ENCODE peak calls at places on chromosomes 16 and 17, in seven cellular contexts. One of them, this sample, is unnamed.

GRCh38 chr17:11981862-11982261 is 15.4 kb downstream of the ZNF18 start:
- DNase-seq in stimulated activated CD4-positive, alpha-beta T cell treated with anti-CD3 and anti-CD28 coated beads, Interleukin-1b, Interleukin-23, amount 100 ng/mL, for 1 hour: no peak
- DNase-seq in NCI-H1417 treated with DMSO at 0.1 percent for 48 hours: no peak
- DNase-seq in immature natural killer cell: no peak
- DNase-seq in heart left ventricle: no peak
- DNase-seq in osteocyte: no peak
- DNase-seq in naive thymus-derived CD8-positive, alpha-beta T cell: no peak
- DNase-seq in this sample: no peak

GRCh38 chr16:29854520-29855100 is 8.4 kb downstream of the CDIPT start:
- DNase-seq in stimulated activated CD4-positive, alpha-beta T cell treated with anti-CD3 and anti-CD28 coated beads, Interleukin-1b, Interleukin-23, amount 100 ng/mL, for 1 hour: no peak
- DNase-seq in NCI-H1417 treated with DMSO at 0.1 percent for 48 hours: no peak
- DNase-seq in immature natural killer cell: no peak
- DNase-seq in heart left ventricle: no peak
- DNase-seq in osteocyte: no peak
- DNase-seq in naive thymus-derived CD8-positive, alpha-beta T cell: no peak
- DNase-seq in this sample: no peak

GRCh38 chr16:84379008-84379730 is 10.8 kb downstream of the ATP2C2 start:
- DNase-seq in stimulated activated CD4-positive, alpha-beta T cell treated with anti-CD3 and anti-CD28 coated beads, Interleukin-1b, Interleukin-23, amount 100 ng/mL, for 1 hour: no peak
- DNase-seq in NCI-H1417 treated with DMSO at 0.1 percent for 48 hours: no peak
- DNase-seq in immature natural killer cell: no peak
- DNase-seq in heart left ventricle: no peak
- DNase-seq in osteocyte: no peak
- DNase-seq in naive thymus-derived CD8-positive, alpha-beta T cell: no peak
- DNase-seq in this sample: no peak

GRCh38 chr16:70437582-70438324 is 1.1 kb downstream of the ST3GAL2 start:
- DNase-seq in stimulated activated CD4-positive, alpha-beta T cell treated with anti-CD3 and anti-CD28 coated beads, Interleukin-1b, Interleukin-23, amount 100 ng/mL, for 1 hour: no peak
- DNase-seq in NCI-H1417 treated with DMSO at 0.1 percent for 48 hours: no peak
- DNase-seq in immature natural killer cell: no peak
- DNase-seq in heart left ventricle: peak
- DNase-seq in osteocyte: no peak
- DNase-seq in naive thymus-derived CD8-positive, alpha-beta T cell: peak
- DNase-seq in this sample: no peak

GRCh38 chr17:17826942-17827785 is 9.6 kb downstream of the SREBF1 start:
- DNase-seq in stimulated activated CD4-positive, alpha-beta T cell treated with anti-CD3 and anti-CD28 coated beads, Interleukin-1b, Interleukin-23, amount 100 ng/mL, for 1 hour: no peak
- DNase-seq in NCI-H1417 treated with DMSO at 0.1 percent for 48 hours: no peak
- DNase-seq in immature natural killer cell: no peak
- DNase-seq in heart left ventricle: no peak
- DNase-seq in osteocyte: no peak
- DNase-seq in naive thymus-derived CD8-positive, alpha-beta T cell: no peak
- DNase-seq in this sample: no peak

GRCh38 chr16:88758944-88759244 is 26.1 kb downstream of the PIEZO1 start:
- DNase-seq in stimulated activated CD4-positive, alpha-beta T cell treated with anti-CD3 and anti-CD28 coated beads, Interleukin-1b, Interleukin-23, amount 100 ng/mL, for 1 hour: no peak
- DNase-seq in NCI-H1417 treated with DMSO at 0.1 percent for 48 hours: no peak
- DNase-seq in immature natural killer cell: no peak
- DNase-seq in heart left ventricle: no peak
- DNase-seq in osteocyte: no peak
- DNase-seq in naive thymus-derived CD8-positive, alpha-beta T cell: no peak
- DNase-seq in this sample: no peak

GRCh38 chr17:59287452-59287851 is 44.0 kb upstream of the YPEL2 start:
- DNase-seq in stimulated activated CD4-positive, alpha-beta T cell treated with anti-CD3 and anti-CD28 coated beads, Interleukin-1b, Interleukin-23, amount 100 ng/mL, for 1 hour: no peak
- DNase-seq in NCI-H1417 treated with DMSO at 0.1 percent for 48 hours: no peak
- DNase-seq in immature natural killer cell: no peak
- DNase-seq in heart left ventricle: no peak
- DNase-seq in osteocyte: no peak
- DNase-seq in naive thymus-derived CD8-positive, alpha-beta T cell: no peak
- DNase-seq in this sample: no peak

GRCh38 chr17:67879662-67880061 is 54.4 kb downstream of the BPTF start:
- DNase-seq in stimulated activated CD4-positive, alpha-beta T cell treated with anti-CD3 and anti-CD28 coated beads, Interleukin-1b, Interleukin-23, amount 100 ng/mL, for 1 hour: no peak
- DNase-seq in NCI-H1417 treated with DMSO at 0.1 percent for 48 hours: no peak
- DNase-seq in immature natural killer cell: no peak
- DNase-seq in heart left ventricle: no peak
- DNase-seq in osteocyte: no peak
- DNase-seq in naive thymus-derived CD8-positive, alpha-beta T cell: no peak
- DNase-seq in this sample: no peak

GRCh38 chr17:51650202-51650601 is 389.9 kb downstream of the UTP18 start:
- DNase-seq in stimulated activated CD4-positive, alpha-beta T cell treated with anti-CD3 and anti-CD28 coated beads, Interleukin-1b, Interleukin-23, amount 100 ng/mL, for 1 hour: no peak
- DNase-seq in NCI-H1417 treated with DMSO at 0.1 percent for 48 hours: no peak
- DNase-seq in immature natural killer cell: no peak
- DNase-seq in heart left ventricle: no peak
- DNase-seq in osteocyte: no peak
- DNase-seq in naive thymus-derived CD8-positive, alpha-beta T cell: no peak
- DNase-seq in this sample: no peak

GRCh38 chr17:39618956-39619785 is 7.6 kb upstream of the PPP1R1B start:
- DNase-seq in stimulated activated CD4-positive, alpha-beta T cell treated with anti-CD3 and anti-CD28 coated beads, Interleukin-1b, Interleukin-23, amount 100 ng/mL, for 1 hour: no peak
- DNase-seq in NCI-H1417 treated with DMSO at 0.1 percent for 48 hours: no peak
- DNase-seq in immature natural killer cell: no peak
- DNase-seq in heart left ventricle: no peak
- DNase-seq in osteocyte: no peak
- DNase-seq in naive thymus-derived CD8-positive, alpha-beta T cell: no peak
- DNase-seq in this sample: no peak

GRCh38 chr16:54879681-54880080 is 51.0 kb upstream of the IRX5 start:
- DNase-seq in stimulated activated CD4-positive, alpha-beta T cell treated with anti-CD3 and anti-CD28 coated beads, Interleukin-1b, Interleukin-23, amount 100 ng/mL, for 1 hour: no peak
- DNase-seq in NCI-H1417 treated with DMSO at 0.1 percent for 48 hours: no peak
- DNase-seq in immature natural killer cell: no peak
- DNase-seq in heart left ventricle: no peak
- DNase-seq in osteocyte: no peak
- DNase-seq in naive thymus-derived CD8-positive, alpha-beta T cell: no peak
- DNase-seq in this sample: no peak

GRCh38 chr17:56290486-56291118 is 137.3 kb downstream of the ANKFN1 start:
- DNase-seq in stimulated activated CD4-positive, alpha-beta T cell treated with anti-CD3 and anti-CD28 coated beads, Interleukin-1b, Interleukin-23, amount 100 ng/mL, for 1 hour: no peak
- DNase-seq in NCI-H1417 treated with DMSO at 0.1 percent for 48 hours: no peak
- DNase-seq in immature natural killer cell: no peak
- DNase-seq in heart left ventricle: no peak
- DNase-seq in osteocyte: no peak
- DNase-seq in naive thymus-derived CD8-positive, alpha-beta T cell: peak
- DNase-seq in this sample: no peak

GRCh38 chr17:73343739-73344454 is 32.1 kb upstream of the CDC42EP4 start:
- DNase-seq in stimulated activated CD4-positive, alpha-beta T cell treated with anti-CD3 and anti-CD28 coated beads, Interleukin-1b, Interleukin-23, amount 100 ng/mL, for 1 hour: no peak
- DNase-seq in NCI-H1417 treated with DMSO at 0.1 percent for 48 hours: no peak
- DNase-seq in immature natural killer cell: no peak
- DNase-seq in heart left ventricle: no peak
- DNase-seq in osteocyte: no peak
- DNase-seq in naive thymus-derived CD8-positive, alpha-beta T cell: no peak
- DNase-seq in this sample: no peak

GRCh38 chr17:49495842-49496182 is 719 bp downstream of the NGFR start:
- DNase-seq in stimulated activated CD4-positive, alpha-beta T cell treated with anti-CD3 and anti-CD28 coated beads, Interleukin-1b, Interleukin-23, amount 100 ng/mL, for 1 hour: no peak
- DNase-seq in NCI-H1417 treated with DMSO at 0.1 percent for 48 hours: no peak
- DNase-seq in immature natural killer cell: no peak
- DNase-seq in heart left ventricle: no peak
- DNase-seq in osteocyte: no peak
- DNase-seq in naive thymus-derived CD8-positive, alpha-beta T cell: no peak
- DNase-seq in this sample: no peak

GRCh38 chr17:78998311-78999055 is 11.1 kb downstream of the CANT1 start:
- DNase-seq in stimulated activated CD4-positive, alpha-beta T cell treated with anti-CD3 and anti-CD28 coated beads, Interleukin-1b, Interleukin-23, amount 100 ng/mL, for 1 hour: no peak
- DNase-seq in NCI-H1417 treated with DMSO at 0.1 percent for 48 hours: no peak
- DNase-seq in immature natural killer cell: no peak
- DNase-seq in heart left ventricle: peak
- DNase-seq in osteocyte: no peak
- DNase-seq in naive thymus-derived CD8-positive, alpha-beta T cell: no peak
- DNase-seq in this sample: no peak

GRCh38 chr17:7478276-7479138 is 924 bp downstream of the ZBTB4 start:
- DNase-seq in stimulated activated CD4-positive, alpha-beta T cell treated with anti-CD3 and anti-CD28 coated beads, Interleukin-1b, Interleukin-23, amount 100 ng/mL, for 1 hour: peak
- DNase-seq in NCI-H1417 treated with DMSO at 0.1 percent for 48 hours: no peak
- DNase-seq in immature natural killer cell: peak
- DNase-seq in heart left ventricle: peak
- DNase-seq in osteocyte: no peak
- DNase-seq in naive thymus-derived CD8-positive, alpha-beta T cell: peak
- DNase-seq in this sample: no peak

GRCh38 chr17:32486091-32486700 is 597 bp upstream of the CDK5R1 start:
- DNase-seq in stimulated activated CD4-positive, alpha-beta T cell treated with anti-CD3 and anti-CD28 coated beads, Interleukin-1b, Interleukin-23, amount 100 ng/mL, for 1 hour: peak
- DNase-seq in NCI-H1417 treated with DMSO at 0.1 percent for 48 hours: peak
- DNase-seq in immature natural killer cell: peak
- DNase-seq in heart left ventricle: peak
- DNase-seq in osteocyte: no peak
- DNase-seq in naive thymus-derived CD8-positive, alpha-beta T cell: peak
- DNase-seq in this sample: peak

GRCh38 chr16:20137194-20137593 is 63.5 kb upstream of the GPR139 start:
- DNase-seq in stimulated activated CD4-positive, alpha-beta T cell treated with anti-CD3 and anti-CD28 coated beads, Interleukin-1b, Interleukin-23, amount 100 ng/mL, for 1 hour: no peak
- DNase-seq in NCI-H1417 treated with DMSO at 0.1 percent for 48 hours: no peak
- DNase-seq in immature natural killer cell: no peak
- DNase-seq in heart left ventricle: no peak
- DNase-seq in osteocyte: no peak
- DNase-seq in naive thymus-derived CD8-positive, alpha-beta T cell: no peak
- DNase-seq in this sample: no peak

GRCh38 chr17:18203308-18203707 is 19.7 kb downstream of the ALKBH5 start:
- DNase-seq in stimulated activated CD4-positive, alpha-beta T cell treated with anti-CD3 and anti-CD28 coated beads, Interleukin-1b, Interleukin-23, amount 100 ng/mL, for 1 hour: no peak
- DNase-seq in NCI-H1417 treated with DMSO at 0.1 percent for 48 hours: no peak
- DNase-seq in immature natural killer cell: no peak
- DNase-seq in heart left ventricle: no peak
- DNase-seq in osteocyte: no peak
- DNase-seq in naive thymus-derived CD8-positive, alpha-beta T cell: no peak
- DNase-seq in this sample: no peak

GRCh38 chr16:7350801-7351200 is 18.2 kb downstream of the RBFOX1 start:
- DNase-seq in stimulated activated CD4-positive, alpha-beta T cell treated with anti-CD3 and anti-CD28 coated beads, Interleukin-1b, Interleukin-23, amount 100 ng/mL, for 1 hour: no peak
- DNase-seq in NCI-H1417 treated with DMSO at 0.1 percent for 48 hours: no peak
- DNase-seq in immature natural killer cell: no peak
- DNase-seq in heart left ventricle: no peak
- DNase-seq in osteocyte: no peak
- DNase-seq in naive thymus-derived CD8-positive, alpha-beta T cell: no peak
- DNase-seq in this sample: no peak

GRCh38 chr16:82715160-82715559 is 88.4 kb downstream of the CDH13 start:
- DNase-seq in stimulated activated CD4-positive, alpha-beta T cell treated with anti-CD3 and anti-CD28 coated beads, Interleukin-1b, Interleukin-23, amount 100 ng/mL, for 1 hour: no peak
- DNase-seq in NCI-H1417 treated with DMSO at 0.1 percent for 48 hours: no peak
- DNase-seq in immature natural killer cell: no peak
- DNase-seq in heart left ventricle: no peak
- DNase-seq in osteocyte: no peak
- DNase-seq in naive thymus-derived CD8-positive, alpha-beta T cell: no peak
- DNase-seq in this sample: no peak

GRCh38 chr17:49035470-49036269 is 38.5 kb downstream of the IGF2BP1 start:
- DNase-seq in stimulated activated CD4-positive, alpha-beta T cell treated with anti-CD3 and anti-CD28 coated beads, Interleukin-1b, Interleukin-23, amount 100 ng/mL, for 1 hour: peak
- DNase-seq in NCI-H1417 treated with DMSO at 0.1 percent for 48 hours: no peak
- DNase-seq in immature natural killer cell: no peak
- DNase-seq in heart left ventricle: no peak
- DNase-seq in osteocyte: no peak
- DNase-seq in naive thymus-derived CD8-positive, alpha-beta T cell: peak
- DNase-seq in this sample: peak

GRCh38 chr17:46870116-46870803 is 18.9 kb downstream of the WNT9B start:
- DNase-seq in stimulated activated CD4-positive, alpha-beta T cell treated with anti-CD3 and anti-CD28 coated beads, Interleukin-1b, Interleukin-23, amount 100 ng/mL, for 1 hour: no peak
- DNase-seq in NCI-H1417 treated with DMSO at 0.1 percent for 48 hours: no peak
- DNase-seq in immature natural killer cell: no peak
- DNase-seq in heart left ventricle: no peak
- DNase-seq in osteocyte: no peak
- DNase-seq in naive thymus-derived CD8-positive, alpha-beta T cell: no peak
- DNase-seq in this sample: no peak

GRCh38 chr17:42180411-42180921 is 476 bp downstream of the KCNH4 start:
- DNase-seq in stimulated activated CD4-positive, alpha-beta T cell treated with anti-CD3 and anti-CD28 coated beads, Interleukin-1b, Interleukin-23, amount 100 ng/mL, for 1 hour: no peak
- DNase-seq in NCI-H1417 treated with DMSO at 0.1 percent for 48 hours: no peak
- DNase-seq in immature natural killer cell: no peak
- DNase-seq in heart left ventricle: no peak
- DNase-seq in osteocyte: no peak
- DNase-seq in naive thymus-derived CD8-positive, alpha-beta T cell: peak
- DNase-seq in this sample: no peak

This sample was measured in activated CD8-positive, alpha-beta memory T cell treated with anti-CD3 and anti-CD28 coated beads for 4 hours.